ENCODE peak calls at places on chromosomes 4 and X, in ten cellular contexts. K, G, S, L, V, D, W, J, Q and M are unnamed samples.

GRCh38 chr4:10003666-10004065 is 17.6 kb downstream of the SLC2A9 start:
- DNase-seq in K (no peak), G (no peak), S (no peak), L (no peak), V (no peak), D (no peak), W (no peak), J (no peak), Q (no peak), M (no peak)

GRCh38 chrX:1700757-1701156 is 85.9 kb downstream of the ASMT start:
- DNase-seq in K (no peak), G (no peak), S (no peak), L (no peak), V (no peak), D (no peak), W (no peak), J (no peak), Q (no peak), M (no peak)

GRCh38 chr4:152258804-152259708 is 276.8 kb downstream of the FBXW7 start:
- DNase-seq in K (no peak), G (no peak), S (no peak), L (peak), V (no peak), D (no peak), W (no peak), J (peak), Q (no peak), M (no peak)

GRCh38 chr4:153765836-153766235 is 6.0 kb upstream of the RNF175 start:
- DNase-seq in K (no peak), G (no peak), S (no peak), L (no peak), V (no peak), D (no peak), W (no peak), J (no peak), Q (no peak), M (no peak)

GRCh38 chrX:129403974-129404669 is 119.2 kb downstream of the SMARCA1 start:
- DNase-seq in K (no peak), G (no peak), S (no peak), L (peak), V (no peak), D (no peak), W (no peak), J (no peak), Q (no peak), M (no peak)

GRCh38 chr4:152258391-152258790 is 277.5 kb downstream of the FBXW7 start:
- DNase-seq in K (no peak), G (no peak), S (no peak), L (no peak), V (no peak), D (no peak), W (no peak), J (no peak), Q (no peak), M (no peak)

GRCh38 chrX:149456476-149457245 is 48.4 kb downstream of the IDS start:
- DNase-seq in K (no peak), G (no peak), S (no peak), L (peak), V (no peak), D (no peak), W (no peak), J (no peak), Q (no peak), M (no peak)

GRCh38 chrX:65196758-65197371 is 220.6 kb upstream of the ZC4H2 start:
- DNase-seq in K (no peak), G (peak), S (no peak), L (peak), V (peak), D (peak), W (peak), J (no peak), Q (no peak), M (no peak)

GRCh38 chr4:83831588-83831987 is 295.7 kb downstream of the GPAT3 start:
- DNase-seq in K (no peak), G (no peak), S (no peak), L (no peak), V (no peak), D (no peak), W (no peak), J (peak), Q (no peak), M (no peak)

GRCh38 chr4:114161809-114162208 is 182.4 kb upstream of the ARSJ start:
- DNase-seq in K (no peak), G (no peak), S (no peak), L (peak), V (no peak), D (no peak), W (no peak), J (no peak), Q (no peak), M (no peak)

GRCh38 chrX:13223868-13224555 is 95.8 kb downstream of the ATXN3L start:
- DNase-seq in K (no peak), G (no peak), S (no peak), L (peak), V (no peak), D (peak), W (no peak), J (peak), Q (no peak), M (no peak)

GRCh38 chr4:4260185-4260751 is 12.2 kb upstream of the TMEM128 start:
- DNase-seq in K (no peak), G (no peak), S (no peak), L (peak), V (no peak), D (no peak), W (no peak), J (peak), Q (no peak), M (no peak)

GRCh38 chrX:68721546-68721945 is 74.1 kb downstream of the STARD8 start:
- DNase-seq in K (peak), G (no peak), S (no peak), L (no peak), V (no peak), D (no peak), W (no peak), J (no peak), Q (no peak), M (peak)

GRCh38 chr4:145920205-145920604 is 18.4 kb downstream of the ZNF827 start:
- DNase-seq in K (no peak), G (no peak), S (no peak), L (no peak), V (no peak), D (no peak), W (no peak), J (peak), Q (no peak), M (no peak)

GRCh38 chrX:51891821-51892551 is 1.4 kb upstream of the MAGED1 start:
- DNase-seq in K (no peak), G (no peak), S (no peak), L (peak), V (no peak), D (no peak), W (no peak), J (peak), Q (no peak), M (peak)

GRCh38 chr4:13706716-13707115 is 79.2 kb upstream of the BOD1L1 start:
- DNase-seq in K (no peak), G (no peak), S (no peak), L (no peak), V (no peak), D (no peak), W (no peak), J (no peak), Q (no peak), M (no peak)